ENCODE peak calls at places on chromosomes 13 and 19, in four cellular contexts. M, C, D and O are unnamed samples.
A peak's percentile ranks its signal among the peaks of the same experiment; 100 is the strongest.

GRCh38 chr13:48222358-48223015 is 10.5 kb upstream of the ITM2B start:
- DNase-seq in M (no peak), C (no peak), D (no peak), O (no peak)

GRCh38 chr19:55339225-55340143 is at the start of gene KMT5C:
- DNase-seq in M (peak; percentile 100), C (peak; percentile 100), D (peak; percentile 100), O (peak; percentile 99)

GRCh38 chr13:74104661-74105275 is 29.4 kb downstream of the KLF12 start:
- DNase-seq in M (no peak), C (no peak), D (no peak), O (no peak)

GRCh38 chr13:91292630-91293221 is 54.8 kb upstream of the MIR17HG start:
- DNase-seq in M (no peak), C (no peak), D (no peak), O (no peak)

GRCh38 chr13:90968510-90968909 is 379.0 kb upstream of the MIR17HG start:
- DNase-seq in M (peak; percentile 52), C (no peak), D (peak; percentile 2), O (peak; percentile 19)

GRCh38 chr19:38120471-38121030 is 103.5 kb downstream of the DPF1 start:
- DNase-seq in M (no peak), C (no peak), D (no peak), O (no peak)

GRCh38 chr13:80255946-80256345 is 85.0 kb downstream of the SPRY2 start:
- DNase-seq in M (no peak), C (no peak), D (no peak), O (no peak)

GRCh38 chr13:101218484-101218883 is 197.8 kb downstream of the NALCN start:
- DNase-seq in M (no peak), C (no peak), D (no peak), O (no peak)

GRCh38 chr19:30156646-30157045 is 214.6 kb downstream of the URI1 start:
- DNase-seq in M (no peak), C (no peak), D (no peak), O (no peak)

GRCh38 chr13:107730835-107731234 is 484.5 kb downstream of the LIG4 start:
- DNase-seq in M (no peak), C (no peak), D (no peak), O (no peak)

GRCh38 chr13:100550433-100550832 is 38.2 kb downstream of the GGACT start:
- DNase-seq in M (no peak), C (no peak), D (no peak), O (no peak)

GRCh38 chr19:14005381-14006084 is 587 bp downstream of the RFX1 start:
- DNase-seq in M (peak; percentile 95), C (peak; percentile 39), D (peak; percentile 67), O (peak; percentile 92)

GRCh38 chr13:25846227-25846984 is 205.4 kb downstream of the SHISA2 start:
- DNase-seq in M (no peak), C (no peak), D (no peak), O (no peak)

GRCh38 chr13:113432509-113433270 is 20.6 kb downstream of the ADPRHL1 start:
- DNase-seq in M (no peak), C (no peak), D (no peak), O (no peak)

GRCh38 chr13:52827839-52828238 is 20.6 kb downstream of the PCDH8 start:
- DNase-seq in M (no peak), C (no peak), D (no peak), O (no peak)

GRCh38 chr19:752652-753517 is 2.0 kb downstream of the MISP start:
- DNase-seq in M (no peak), C (no peak), D (peak; percentile 92), O (peak; percentile 34)

GRCh38 chr19:45985321-45985720 is 9.9 kb upstream of the CCDC61 start:
- DNase-seq in M (no peak), C (no peak), D (no peak), O (no peak)

GRCh38 chr19:55314396-55314795 is 10.7 kb downstream of the TMEM150B start:
- DNase-seq in M (no peak), C (no peak), D (no peak), O (peak; percentile 39)

GRCh38 chr13:39776439-39776838 is 121.0 kb downstream of the COG6 start:
- DNase-seq in M (no peak), C (no peak), D (no peak), O (no peak)

GRCh38 chr19:51480590-51480989 is 2.3 kb downstream of the CEACAM18 start:
- DNase-seq in M (peak; percentile 68), C (no peak), D (peak; percentile 20), O (peak; percentile 77)

GRCh38 chr19:7391218-7391670 is 42.5 kb downstream of the ARHGEF18 start:
- DNase-seq in M (no peak), C (no peak), D (peak; percentile 77), O (no peak)

GRCh38 chr19:39307233-39307821 is 11.1 kb downstream of the IFNL1 start:
- DNase-seq in M (peak; percentile 80), C (no peak), D (no peak), O (peak; percentile 58)

GRCh38 chr13:46492946-46493345 is 60.0 kb upstream of the LRCH1 start:
- DNase-seq in M (no peak), C (no peak), D (peak; percentile 22), O (peak; percentile 17)

GRCh38 chr13:36673838-36674326 is at the start of gene SERTM1:
- DNase-seq in M (peak; percentile 82), C (no peak), D (no peak), O (no peak)

GRCh38 chr19:31232871-31233270 is 116.4 kb downstream of the TSHZ3 start:
- DNase-seq in M (no peak), C (no peak), D (no peak), O (no peak)

GRCh38 chr19:6679139-6679538 is 9.2 kb upstream of the TNFSF14 start:
- DNase-seq in M (no peak), C (no peak), D (no peak), O (no peak)

GRCh38 chr19:6580313-6580712 is 10.6 kb downstream of the CD70 start:
- DNase-seq in M (no peak), C (no peak), D (no peak), O (no peak)

GRCh38 chr19:44684892-44685847 is 13.8 kb upstream of the CEACAM16 start:
- DNase-seq in M (no peak), C (no peak), D (peak; percentile 37), O (peak; percentile 26)

GRCh38 chr13:80547885-80548284 is 207.0 kb upstream of the SPRY2 start:
- DNase-seq in M (no peak), C (no peak), D (no peak), O (peak; percentile 39)

GRCh38 chr19:1491849-1492170 is 829 bp downstream of the REEP6 start:
- DNase-seq in M (no peak), C (no peak), D (no peak), O (no peak)

GRCh38 chr13:106561551-106562170 is 6.3 kb downstream of the ARGLU1 start:
- DNase-seq in M (no peak), C (peak; percentile 55), D (no peak), O (no peak)

DNA sequence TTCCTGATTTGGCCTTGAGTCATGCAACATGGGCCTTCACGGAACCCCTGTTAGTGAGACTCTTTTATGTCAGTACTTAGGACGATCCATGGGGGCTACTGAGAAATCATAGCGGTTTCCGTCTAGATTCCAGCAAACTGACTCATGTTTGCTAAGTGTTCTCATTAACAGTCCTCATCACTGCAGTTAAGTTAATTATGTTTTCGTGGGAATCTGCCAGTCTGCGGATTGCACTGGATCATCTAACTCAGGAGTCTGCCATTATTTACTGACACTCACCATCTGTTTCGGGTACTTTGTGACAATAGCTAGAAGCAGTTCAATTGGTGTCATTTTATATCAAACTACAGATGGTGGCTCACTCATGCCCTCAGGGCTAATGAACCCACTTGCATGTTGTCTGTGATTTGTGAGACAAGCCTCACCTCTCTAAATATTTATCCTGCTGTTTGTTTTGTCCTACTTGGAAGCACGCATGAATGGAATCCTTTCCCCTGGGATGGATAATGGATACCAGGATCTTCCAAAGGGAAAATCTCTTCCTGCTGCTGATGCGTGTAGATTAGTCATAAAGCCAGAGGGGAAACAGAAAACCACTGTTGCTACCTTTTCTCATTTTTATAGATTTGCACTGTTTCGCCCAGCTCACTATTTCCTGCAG is 61.8 kb downstream of the RAB20 start:
- DNase-seq in M (no peak), C (no peak), D (no peak), O (no peak)
- TF ChIP-seq CREM in M (no peak), C (no peak), D (no peak), O (no peak)

GRCh38 chr19:17304386-17305047 is 1.2 kb upstream of the MRPL34 start:
- DNase-seq in M (no peak), C (no peak), D (no peak), O (no peak)
- TF ChIP-seq CREM in M (no peak), C (no peak), D (no peak), O (no peak)

GRCh38 chr19:47507031-47507430 is 7.8 kb downstream of the NAPA start:
- DNase-seq in M (no peak), C (no peak), D (no peak), O (no peak)
- TF ChIP-seq CREM in M (no peak), C (no peak), D (no peak), O (no peak)

GRCh38 chr13:44068737-44069136 is 189.0 kb downstream of the LACC1 start:
- DNase-seq in M (no peak), C (no peak), D (no peak), O (no peak)
- TF ChIP-seq CREM in M (no peak), C (no peak), D (no peak), O (no peak)

GRCh38 chr13:98509271-98510155 is 67.4 kb downstream of the STK24 start:
- DNase-seq in M (no peak), C (peak; percentile 79), D (peak; percentile 30), O (peak; percentile 93)
- TF ChIP-seq CREM in M (no peak), C (no peak), D (no peak), O (peak; percentile 53)

GRCh38 chr19:33795370-33796163 is 1.1 kb upstream of the KCTD15 start:
- DNase-seq in M (peak; percentile 88), C (no peak), D (peak; percentile 66), O (peak; percentile 91)

GRCh38 chr19:33797821-33798633 is 1.4 kb downstream of the KCTD15 start:
- DNase-seq in M (peak; percentile 71), C (no peak), D (no peak), O (peak; percentile 84)

GRCh38 chr19:33796164-33797100 is at the start of gene KCTD15:
- DNase-seq in M (peak; percentile 66), C (no peak), D (no peak), O (peak; percentile 75)

GRCh38 chr19:33798701-33799111 is 2.0 kb downstream of the KCTD15 start:
- DNase-seq in M (no peak), C (no peak), D (no peak), O (no peak)

GRCh38 chr19:33794578-33795369 is 1.9 kb upstream of the KCTD15 start:
- DNase-seq in M (peak; percentile 54), C (no peak), D (no peak), O (no peak)
- TF ChIP-seq CREM in M (no peak), C (no peak), D (no peak), O (no peak)